ENCODE peak calls at places on chromosome 7, in six cellular contexts. L, H, M, Q, C and R are unnamed samples. For H3K27me3 and H3K9me3, the result is how much of the 10 kb centered on the place peaks cover.

GRCh38 chr7:14892961-14893360 is 9.6 kb downstream of the DGKB start:
- DNase-seq in L (no peak), H (no peak), M (no peak), Q (no peak), C (no peak), R (no peak)

GRCh38 chr7:52940511-52940910 is 94.9 kb upstream of the POM121L12 start:
- DNase-seq in L (no peak), H (no peak), M (no peak), Q (no peak), C (no peak), R (no peak)

GRCh38 chr7:108097703-108098102 is 32.5 kb downstream of the LAMB4 start:
- DNase-seq in L (no peak), H (no peak), M (peak), Q (no peak), C (no peak), R (no peak)

GRCh38 chr7:127536426-127537152 is 48.8 kb downstream of the GCC1 start:
- DNase-seq in L (no peak), H (no peak), M (no peak), Q (no peak), C (no peak), R (no peak)

GRCh38 chr7:4017081-4017480 is 665.0 kb upstream of the FOXK1 start:
- DNase-seq in L (no peak), H (no peak), M (no peak), Q (no peak), C (no peak), R (no peak)

GRCh38 chr7:99672571-99672970 is 7.2 kb downstream of the CYP3A5 start:
- DNase-seq in L (no peak), H (no peak), M (no peak), Q (no peak), C (no peak), R (no peak)

GRCh38 chr7:11831383-11831726 is 643 bp downstream of the THSD7A start:
- DNase-seq in L (no peak), H (no peak), M (no peak), Q (no peak), C (no peak), R (no peak)

GRCh38 chr7:12257582-12257981 is 46.5 kb downstream of the TMEM106B start:
- DNase-seq in L (no peak), H (no peak), M (no peak), Q (no peak), C (peak), R (no peak)

GRCh38 chr7:17500718-17501117 is 202.3 kb downstream of the AHR start:
- DNase-seq in L (no peak), H (no peak), M (no peak), Q (no peak), C (no peak), R (no peak)

GRCh38 chr7:16587785-16588184 is 57.8 kb downstream of the ANKMY2 start:
- DNase-seq in L (no peak), H (no peak), M (no peak), Q (no peak), C (no peak), R (no peak)

GRCh38 chr7:134901389-134902020 is 84.8 kb upstream of the AGBL3 start:
- DNase-seq in L (no peak), H (no peak), M (no peak), Q (no peak), C (no peak), R (no peak)

GRCh38 chr7:42642699-42643098 is 269.2 kb downstream of the C7orf25 start:
- DNase-seq in L (no peak), H (no peak), M (no peak), Q (no peak), C (no peak), R (no peak)

GRCh38 chr7:44914992-44915607 is 29.8 kb upstream of the PURB start:
- DNase-seq in L (no peak), H (peak), M (no peak), Q (no peak), C (no peak), R (no peak)

DNA sequence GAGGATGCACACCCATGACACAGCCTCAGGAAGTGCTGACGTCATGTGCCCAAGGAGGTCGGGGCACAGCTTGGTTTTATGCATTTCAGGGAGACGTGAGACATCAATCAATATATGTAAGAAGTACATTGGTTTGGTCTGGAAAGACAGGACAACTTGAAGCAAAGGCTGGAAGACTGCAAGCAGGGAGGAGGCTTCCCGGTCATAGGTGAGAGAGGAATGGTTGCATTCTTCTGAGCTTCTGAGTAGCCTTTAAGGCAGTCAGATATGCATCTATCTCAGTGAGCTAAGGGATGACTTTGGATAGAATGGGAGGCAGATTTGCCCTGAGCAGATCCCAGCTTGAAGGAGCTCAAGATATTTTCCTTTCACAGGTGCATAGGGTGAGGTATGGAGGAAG is 349.5 kb downstream of the TYW1 start:
- DNase-seq in L (no peak), H (no peak), M (no peak), Q (no peak), C (no peak), R (no peak)
- H3K27me3 ChIP-seq in L (under half), H (under half), M (under half), Q (under half), C (under half), R (under half)

GRCh38 chr7:77415822-77416620 is at the start of gene GSAP:
- DNase-seq in L (peak), H (peak), M (no peak), Q (peak), C (no peak), R (peak)
- TF ChIP-seq POLR2A in L (peak), H (no peak), M (no peak), Q (no peak), C (no peak), R (peak)

GRCh38 chr7:157849341-157849596 is 512.5 kb downstream of the DNAJB6 start:
- DNase-seq in L (no peak), H (no peak), M (no peak), Q (no peak), C (no peak), R (no peak)
- H3K9me3 ChIP-seq in L (under half), H (under half), M (under half), Q (under half), C (half or more), R (under half)

GRCh38 chr7:1246871-1247526 is 14.3 kb downstream of the UNCX start:
- DNase-seq in L (no peak), H (no peak), M (no peak), Q (no peak), C (no peak), R (no peak)

GRCh38 chr7:1249731-1250130 is 17.1 kb downstream of the UNCX start:
- DNase-seq in L (no peak), H (no peak), M (no peak), Q (no peak), C (no peak), R (no peak)

GRCh38 chr7:1248077-1248458 is 15.4 kb downstream of the UNCX start:
- DNase-seq in L (no peak), H (no peak), M (no peak), Q (no peak), C (no peak), R (no peak)

GRCh38 chr7:1247527-1248041 is 14.9 kb downstream of the UNCX start:
- DNase-seq in L (no peak), H (no peak), M (no peak), Q (no peak), C (no peak), R (no peak)

DNA sequence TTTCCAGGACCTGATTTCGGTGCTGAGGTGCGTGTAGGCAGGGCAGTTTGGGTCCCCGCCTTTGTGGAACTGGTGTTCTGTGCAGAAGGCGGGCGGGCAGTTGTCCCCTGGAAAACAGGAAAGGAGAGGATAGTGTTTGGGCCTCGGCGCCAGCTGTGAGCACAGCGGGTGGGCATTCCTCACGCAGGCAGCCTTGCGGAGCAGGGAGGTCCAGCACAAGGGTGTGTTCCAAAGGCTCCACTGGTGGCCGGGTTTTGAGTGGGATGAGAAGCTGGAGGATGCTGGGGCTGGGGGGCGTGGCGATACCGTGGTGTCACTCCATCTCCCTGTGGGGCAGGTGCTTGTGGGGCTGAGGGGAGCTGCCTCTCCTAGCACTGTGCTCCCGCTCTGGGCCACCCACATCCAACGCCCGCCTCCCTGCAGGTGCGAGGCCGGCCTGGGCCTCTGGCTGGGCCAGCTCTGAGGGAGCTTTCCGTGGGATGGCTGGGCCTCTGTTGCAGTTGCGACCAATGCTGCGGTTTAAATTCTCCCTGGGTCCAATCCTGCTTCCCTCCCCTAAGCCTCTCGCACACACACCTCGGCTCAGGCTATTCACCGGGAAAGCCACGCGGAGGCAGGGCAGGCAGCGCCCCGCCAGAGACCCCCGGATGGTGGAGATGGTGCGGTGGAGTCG is 15.9 kb downstream of the UNCX start:
- DNase-seq in L (no peak), H (no peak), M (no peak), Q (no peak), C (no peak), R (no peak)
- H3K27me3 ChIP-seq in L (half or more), H (under half), M (under half), Q (under half), C (half or more), R (half or more)